ENCODE peak calls at places on chromosomes 7 and 10, in ten cellular contexts. J is B cell; K is dorsolateral prefrontal cortex; X is activated naive CD4-positive, alpha-beta T cell; L is stimulated activated naive B cell treated with anti-CD40 and anti-IgM and Interleukin-4, amounts not matched to agents 10 μg/mL and 1 μg/mL and 100 μg/mL, for 72 hours; A is stimulated activated CD4-positive, alpha-beta T cell treated with anti-CD3 and anti-CD28 coated beads, Interleukin-12 subunit alpha, Interleukin-12 subunit beta, amount 100 ng/mL, for 4 hours; P is NCI-H524; Q is epithelial cell of esophagus; U is BJ; H is Calu3. M is an unnamed sample.

GRCh38 chr7:111591-111990 is 80.8 kb upstream of the FAM20C start:
- DNase-seq in J (no peak), K (no peak), X (no peak), L (no peak), A (no peak), P (no peak), Q (no peak), U (no peak), H (no peak), M (no peak)

GRCh38 chr10:30456262-30456661 is 22.3 kb downstream of the MAP3K8 start:
- DNase-seq in J (no peak), K (no peak), X (no peak), L (no peak), A (no peak), P (no peak), Q (no peak), U (no peak), H (no peak), M (no peak)

GRCh38 chr10:74960670-74961069 is 134.3 kb downstream of the KAT6B start:
- DNase-seq in J (no peak), K (no peak), X (no peak), L (no peak), A (no peak), P (no peak), Q (no peak), U (no peak), H (no peak), M (no peak)

GRCh38 chr10:75402486-75403143 is 1.1 kb upstream of the ZNF503 start:
- DNase-seq in J (peak; percentile 57), K (no peak), X (no peak), L (no peak), A (no peak), P (peak; percentile 68), Q (peak; percentile 76), U (no peak), H (peak; percentile 69), M (no peak)

GRCh38 chr7:108045669-108046068 is 42.7 kb upstream of the LAMB1 start:
- DNase-seq in J (no peak), K (no peak), X (no peak), L (no peak), A (no peak), P (no peak), Q (no peak), U (no peak), H (no peak), M (no peak)

GRCh38 chr10:7649673-7650330 is 17.0 kb downstream of the ITIH5 start:
- DNase-seq in J (no peak), K (no peak), X (no peak), L (no peak), A (no peak), P (no peak), Q (no peak), U (no peak), H (no peak), M (no peak)

GRCh38 chr7:82291931-82292330 is 151.6 kb downstream of the CACNA2D1 start:
- DNase-seq in J (no peak), K (no peak), X (no peak), L (no peak), A (no peak), P (no peak), Q (peak; percentile 1), U (no peak), H (peak; percentile 12), M (no peak)

GRCh38 chr10:121080324-121080807 is 229.2 kb downstream of the WDR11 start:
- DNase-seq in J (no peak), K (no peak), X (no peak), L (no peak), A (no peak), P (peak; percentile 74), Q (no peak), U (no peak), H (no peak), M (no peak)

GRCh38 chr7:11228515-11228914 is 254.8 kb downstream of the PHF14 start:
- DNase-seq in J (no peak), K (peak; percentile 29), X (no peak), L (no peak), A (no peak), P (peak; percentile 39), Q (peak; percentile 36), U (no peak), H (no peak), M (no peak)

GRCh38 chr7:80895056-80895455 is 23.8 kb downstream of the SEMA3C start:
- DNase-seq in J (no peak), K (no peak), X (no peak), L (no peak), A (no peak), P (no peak), Q (no peak), U (no peak), H (no peak), M (no peak)

GRCh38 chr10:75136346-75136745 is 24.9 kb downstream of the SAMD8 start:
- DNase-seq in J (no peak), K (no peak), X (no peak), L (no peak), A (no peak), P (no peak), Q (peak; percentile 7), U (no peak), H (no peak), M (no peak)

GRCh38 chr7:111071556-111071955 is 19.4 kb upstream of the LRRN3 start:
- DNase-seq in J (no peak), K (no peak), X (no peak), L (no peak), A (no peak), P (no peak), Q (no peak), U (no peak), H (no peak), M (no peak)

GRCh38 chr10:28838908-28839307 is 161.6 kb downstream of the BAMBI start:
- DNase-seq in J (no peak), K (no peak), X (no peak), L (no peak), A (no peak), P (no peak), Q (no peak), U (no peak), H (no peak), M (no peak)

GRCh38 chr7:50534690-50535290 is 30.4 kb downstream of the DDC start:
- DNase-seq in J (no peak), K (no peak), X (no peak), L (no peak), A (no peak), P (no peak), Q (peak; percentile 98), U (peak; percentile 92), H (peak; percentile 69), M (no peak)

GRCh38 chr7:33459340-33459751 is 330.0 kb downstream of the BBS9 start:
- DNase-seq in J (no peak), K (no peak), X (no peak), L (no peak), A (no peak), P (peak; percentile 61), Q (peak; percentile 76), U (peak; percentile 14), H (peak; percentile 37), M (no peak)

GRCh38 chr7:157526604-157527003 is 189.8 kb downstream of the DNAJB6 start:
- DNase-seq in J (no peak), K (no peak), X (no peak), L (no peak), A (no peak), P (no peak), Q (no peak), U (no peak), H (no peak), M (no peak)

GRCh38 chr7:156722427-156722826 is 81.9 kb downstream of the RNF32 start:
- DNase-seq in J (no peak), K (no peak), X (no peak), L (no peak), A (no peak), P (no peak), Q (peak; percentile 48), U (peak; percentile 5), H (no peak), M (no peak)

GRCh38 chr10:91088300-91089140 is 131.9 kb upstream of the PCGF5 start:
- DNase-seq in J (peak; percentile 39), K (no peak), X (no peak), L (no peak), A (no peak), P (no peak), Q (no peak), U (no peak), H (no peak), M (no peak)

GRCh38 chr10:119286983-119287612 is 79.7 kb downstream of the GRK5 start:
- DNase-seq in J (no peak), K (no peak), X (no peak), L (no peak), A (no peak), P (no peak), Q (no peak), U (no peak), H (no peak), M (no peak)

GRCh38 chr10:15813415-15813814 is 46.9 kb downstream of the MINDY3 start:
- DNase-seq in J (no peak), K (no peak), X (no peak), L (no peak), A (no peak), P (no peak), Q (peak; percentile 12), U (no peak), H (no peak), M (no peak)

GRCh38 chr10:132886211-132887099 is 55.9 kb downstream of the CFAP46 start:
- DNase-seq in J (no peak), K (no peak), X (no peak), L (no peak), A (no peak), P (no peak), Q (no peak), U (no peak), H (peak; percentile 33), M (no peak)